ENCODE peak calls at places on chromosomes 2 and 18, in nine cellular contexts. O is brain microvascular endothelial cell; K is NCI-H82; B is activated CD8-positive, alpha-beta T cell treated with anti-CD3 and anti-CD28 coated beads, Interleukin-2, amount 10 ng/mL, durations not matched to agents 7 days and 5 days; R is iris pigment epithelial cell; L is stomach; I is SIG-M5; W is fibroblast of the conjunctiva; A is hypothalamus. H is an unnamed sample.

GRCh38 chr18:10421859-10422258 is 32.6 kb upstream of the APCDD1 start:
- DNase-seq in O (no peak), K (no peak), B (no peak), R (peak), L (no peak), I (no peak), W (peak), A (no peak), H (peak)

GRCh38 chr18:7641813-7642212 is 74.7 kb downstream of the PTPRM start:
- DNase-seq in O (no peak), K (no peak), B (no peak), R (no peak), L (no peak), I (no peak), W (no peak), A (no peak), H (no peak)

GRCh38 chr2:24959761-24960160 is 12.0 kb downstream of the DNAJC27 start:
- DNase-seq in O (no peak), K (no peak), B (no peak), R (no peak), L (no peak), I (no peak), W (no peak), A (no peak), H (no peak)

GRCh38 chr2:137190411-137191190 is 425.3 kb downstream of the THSD7B start:
- DNase-seq in O (peak), K (no peak), B (no peak), R (no peak), L (no peak), I (no peak), W (no peak), A (no peak), H (no peak)

GRCh38 chr18:76274470-76275289 is 220.4 kb downstream of the ZNF516 start:
- DNase-seq in O (no peak), K (peak), B (no peak), R (no peak), L (no peak), I (no peak), W (no peak), A (peak), H (no peak)

GRCh38 chr2:208466133-208466919 is 59.7 kb downstream of the PTH2R start:
- DNase-seq in O (peak), K (peak), B (peak), R (peak), L (no peak), I (no peak), W (no peak), A (peak), H (peak)

GRCh38 chr2:151891566-151892194 is 63.5 kb upstream of the ARL5A start:
- DNase-seq in O (no peak), K (peak), B (no peak), R (no peak), L (no peak), I (no peak), W (no peak), A (no peak), H (no peak)

GRCh38 chr2:105641389-105641811 is 103.3 kb upstream of the NCK2 start:
- DNase-seq in O (no peak), K (no peak), B (no peak), R (no peak), L (peak), I (no peak), W (no peak), A (peak), H (no peak)

GRCh38 chr2:129895061-129895460 is 84.4 kb upstream of the RAB6C start:
- DNase-seq in O (no peak), K (no peak), B (no peak), R (no peak), L (peak), I (no peak), W (no peak), A (no peak), H (no peak)

GRCh38 chr2:69046221-69046662 is 33.3 kb downstream of the ANTXR1 start:
- DNase-seq in O (peak), K (no peak), B (no peak), R (peak), L (peak), I (no peak), W (no peak), A (no peak), H (peak)

GRCh38 chr2:182229288-182229687 is 197.5 kb downstream of the PDE1A start:
- DNase-seq in O (no peak), K (no peak), B (no peak), R (peak), L (no peak), I (no peak), W (no peak), A (no peak), H (no peak)

GRCh38 chr2:218857371-218858137 is 2.1 kb upstream of the WNT6 start:
- DNase-seq in O (no peak), K (no peak), B (no peak), R (no peak), L (no peak), I (no peak), W (no peak), A (no peak), H (no peak)

GRCh38 chr2:26245231-26245732 is 543 bp downstream of the HADHB start:
- DNase-seq in O (peak), K (peak), B (peak), R (peak), L (peak), I (no peak), W (no peak), A (peak), H (no peak)

GRCh38 chr2:145170787-145171186 is 650.9 kb upstream of the ZEB2 start:
- DNase-seq in O (no peak), K (no peak), B (no peak), R (peak), L (no peak), I (no peak), W (no peak), A (no peak), H (no peak)

GRCh38 chr2:191488135-191488534 is 189.8 kb upstream of the NABP1 start:
- DNase-seq in O (no peak), K (no peak), B (no peak), R (no peak), L (no peak), I (no peak), W (no peak), A (no peak), H (no peak)

GRCh38 chr18:39959839-39960238 is 1995.2 kb upstream of the PIK3C3 start:
- DNase-seq in O (no peak), K (no peak), B (no peak), R (peak), L (no peak), I (no peak), W (no peak), A (no peak), H (peak)

GRCh38 chr18:52160652-52161051 is 179.3 kb upstream of the DCC start:
- DNase-seq in O (no peak), K (no peak), B (no peak), R (no peak), L (no peak), I (no peak), W (no peak), A (no peak), H (peak)

GRCh38 chr2:109537565-109538221 is 76.1 kb downstream of the SEPTIN10 start:
- DNase-seq in O (no peak), K (no peak), B (no peak), R (peak), L (peak), I (no peak), W (no peak), A (no peak), H (peak)

GRCh38 chr2:102895386-102895785 is 133.6 kb downstream of the TMEM182 start:
- DNase-seq in O (no peak), K (no peak), B (no peak), R (no peak), L (no peak), I (peak), W (no peak), A (no peak), H (no peak)

GRCh38 chr2:28633739-28634138 is 117.9 kb upstream of the PPP1CB start:
- DNase-seq in O (peak), K (no peak), B (no peak), R (peak), L (no peak), I (no peak), W (peak), A (no peak), H (peak)

GRCh38 chr2:240529344-240529999 is 28.3 kb downstream of the ANKMY1 start:
- DNase-seq in O (no peak), K (no peak), B (peak), R (no peak), L (no peak), I (no peak), W (no peak), A (no peak), H (no peak)

GRCh38 chr2:21382980-21383520 is 259.3 kb downstream of the TDRD15 start:
- DNase-seq in O (no peak), K (peak), B (no peak), R (no peak), L (no peak), I (no peak), W (no peak), A (peak), H (no peak)

H was measured in astrocyte of the spinal cord.